ENCODE peak calls at places on chromosomes 1 and 21, in ten cellular contexts. F is effector CD4-positive, alpha-beta T cell; M is HuH-7.5; I is ACHN; P is iPS-NIHi11; S is NCI-H146; O is activated CD4-positive, alpha-beta memory T cell treated with anti-CD3 and anti-CD28 coated beads, Interleukin-2, amount 10 ng/mL, durations not matched to agents 7 days and 5 days; X is NCI-H1092 treated with DMSO at 0.1 percent for 48 hours; E is omental fat pad; C is NCI-H1105. J is an unnamed sample.

GRCh38 chr1:168907053-168907452 is 178.0 kb upstream of the DPT start:
- DNase-seq in F (no peak), M (no peak), I (no peak), P (no peak), S (no peak), O (no peak), X (no peak), E (no peak), C (no peak), J (no peak)

GRCh38 chr1:180250499-180250770 is 20.4 kb downstream of the LHX4 start:
- DNase-seq in F (no peak), M (no peak), I (no peak), P (no peak), S (no peak), O (no peak), X (no peak), E (no peak), C (no peak), J (no peak)

GRCh38 chr1:29394521-29394921 is 158.2 kb downstream of the PTPRU start:
- DNase-seq in F (no peak), M (no peak), I (no peak), P (no peak), S (no peak), O (no peak), X (no peak), E (no peak), C (no peak), J (no peak)

GRCh38 chr1:36126797-36127500 is 1.9 kb upstream of the COL8A2 start:
- DNase-seq in F (no peak), M (no peak), I (no peak), P (peak), S (no peak), O (no peak), X (no peak), E (no peak), C (no peak), J (no peak)

GRCh38 chr1:24932284-24932683 is 2.2 kb upstream of the RUNX3 start:
- DNase-seq in F (peak), M (peak), I (no peak), P (peak), S (no peak), O (peak), X (peak), E (no peak), C (peak), J (peak)

GRCh38 chr1:27403065-27403726 is 10.8 kb downstream of the GPR3 start:
- DNase-seq in F (no peak), M (no peak), I (peak), P (no peak), S (no peak), O (no peak), X (no peak), E (no peak), C (no peak), J (peak)

GRCh38 chr1:172483448-172483847 is 39.6 kb upstream of the PIGC start:
- DNase-seq in F (no peak), M (no peak), I (no peak), P (no peak), S (no peak), O (no peak), X (no peak), E (no peak), C (no peak), J (no peak)

GRCh38 chr21:38244885-38245869 is 11.6 kb upstream of the KCNJ15 start:
- DNase-seq in F (peak), M (no peak), I (peak), P (no peak), S (no peak), O (peak), X (no peak), E (no peak), C (no peak), J (no peak)